ENCODE peak calls at places on chromosomes 1 and 21, in five cellular contexts. B is PC-3, F is IMR-90, Q is AG04449, W is WERI-Rb-1. J is an unnamed sample.

GRCh38 chr1:41368801-41369200 is 7.6 kb downstream of the FOXO6 start:
- DNase-seq in W (no peak), B (no peak), Q (no peak), F (no peak), J (no peak)

GRCh38 chr1:14254184-14254583 is 344.3 kb upstream of the KAZN start:
- DNase-seq in Q (no peak), W (no peak), B (no peak), F (no peak), J (no peak)

GRCh38 chr1:26993237-26994019 is at the start of gene TRNP1:
- DNase-seq in B (peak), W (peak), Q (no peak), F (peak), J (peak)

GRCh38 chr1:18735369-18735997 is 104.8 kb downstream of the PAX7 start:
- DNase-seq in B (no peak), F (no peak), W (no peak), Q (no peak), J (no peak)

GRCh38 chr1:115082949-115083348 is 6.4 kb downstream of the TSPAN2 start:
- DNase-seq in W (no peak), F (no peak), B (no peak), Q (no peak), J (no peak)

GRCh38 chr1:167472729-167473529 is 45.4 kb downstream of the CD247 start:
- DNase-seq in F (no peak), B (no peak), W (no peak), Q (no peak), J (no peak)

GRCh38 chr1:93694039-93694438 is 12.4 kb upstream of the BCAR3 start:
- DNase-seq in W (no peak), Q (no peak), F (no peak), B (peak), J (no peak)

GRCh38 chr1:238409947-238410346 is 519.2 kb upstream of the ZP4 start:
- DNase-seq in F (peak), W (no peak), B (no peak), Q (peak), J (no peak)

GRCh38 chr1:28091043-28091781 is 2.8 kb upstream of the EYA3 start:
- DNase-seq in W (peak), B (peak), F (peak), Q (no peak), J (peak)

GRCh38 chr1:92711473-92712165 is 73.3 kb downstream of the EVI5 start:
- DNase-seq in F (no peak), B (no peak), Q (no peak), W (peak), J (no peak)

GRCh38 chr1:162861101-162861500 is at the start of gene CCDC190:
- DNase-seq in F (no peak), B (no peak), W (no peak), Q (no peak), J (no peak)

GRCh38 chr1:162856260-162856659 is 4.7 kb downstream of the CCDC190 start:
- DNase-seq in B (peak), Q (peak), F (peak), W (no peak), J (no peak)

GRCh38 chr1:162857850-162858249 is 3.1 kb downstream of the CCDC190 start:
- DNase-seq in W (no peak), F (peak), B (peak), Q (no peak), J (no peak)

GRCh38 chr1:162855461-162856150 is 5.4 kb downstream of the CCDC190 start:
- DNase-seq in Q (no peak), F (peak), W (no peak), B (peak), J (no peak)

GRCh38 chr1:162859210-162859609 is 1.8 kb downstream of the CCDC190 start:
- DNase-seq in B (no peak), F (no peak), W (no peak), Q (no peak), J (no peak)
- H3K4me3 ChIP-seq in B (no peak), F (no peak), W (no peak), Q (no peak), J (no peak)

DNA sequence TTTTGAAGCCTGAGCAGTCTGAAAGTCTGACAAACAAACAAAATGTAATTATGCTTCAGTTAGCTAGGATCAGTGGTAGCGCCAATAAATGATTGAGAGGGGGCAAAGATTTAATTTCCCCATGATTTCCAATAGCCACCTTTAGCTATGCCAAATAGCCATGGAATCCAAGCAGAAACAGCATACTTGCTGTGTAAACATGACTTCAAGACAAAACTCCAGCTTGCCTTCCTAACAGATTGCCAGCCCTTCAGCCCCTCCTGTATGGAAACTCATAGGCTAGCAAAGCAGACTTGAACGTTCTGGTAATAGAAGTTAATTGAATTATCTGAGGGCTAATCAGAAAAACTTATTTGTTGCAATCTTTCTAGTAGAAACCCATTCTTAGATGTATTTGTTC is 25.6 kb upstream of the SLC30A1 start:
- DNase-seq in Q (no peak), F (no peak), W (no peak), B (no peak), J (no peak)
- H3K4me3 ChIP-seq in Q (no peak), F (no peak), W (no peak), B (no peak), J (no peak)

GRCh38 chr21:26964379-26964778 is 2.5 kb downstream of the ADAMTS5 start:
- DNase-seq in Q (no peak), W (no peak), F (peak), B (no peak), J (no peak)
- H3K4me3 ChIP-seq in Q (peak), W (no peak), F (peak), B (no peak), J (no peak)

GRCh38 chr1:37472994-37473393 is 1.4 kb upstream of the ZC3H12A start:
- DNase-seq in Q (no peak), B (peak), W (no peak), F (no peak), J (no peak)
- H3K4me3 ChIP-seq in Q (peak), B (peak), W (no peak), F (no peak), J (no peak)